ENCODE peak calls at places on chromosomes 5 and 9, in six cellular contexts. H, L, D, C, Z and U are unnamed samples.

GRCh38 chr5:141618030-141618803 is 583 bp downstream of the DIAPH1 start:
- DNase-seq in Z (peak; percentile 62), D (no peak), H (peak; percentile 58), C (peak; percentile 75), L (peak; percentile 27), U (peak; percentile 56)

GRCh38 chr5:161169776-161170175 is 317.8 kb upstream of the ATP10B start:
- DNase-seq in Z (no peak), L (no peak), H (no peak), D (no peak), C (no peak), U (no peak)

GRCh38 chr9:126853667-126854066 is 6.8 kb upstream of the ZBTB34 start:
- DNase-seq in D (peak; percentile 64), Z (no peak), L (no peak), H (no peak), C (no peak), U (peak; percentile 65)

GRCh38 chr9:129467739-129468666 is 152.9 kb downstream of the C9orf50 start:
- DNase-seq in H (no peak), C (no peak), Z (no peak), L (no peak), D (no peak), U (no peak)

GRCh38 chr5:37565067-37565670 is 186.1 kb downstream of the WDR70 start:
- DNase-seq in H (no peak), D (peak; percentile 29), C (no peak), L (no peak), Z (no peak), U (no peak)

GRCh38 chr5:94771742-94772141 is 153.3 kb downstream of the SLF1 start:
- DNase-seq in H (no peak), Z (no peak), C (peak; percentile 2), L (no peak), D (no peak), U (no peak)

GRCh38 chr9:1738511-1739100 is 276.5 kb upstream of the SMARCA2 start:
- DNase-seq in C (no peak), L (no peak), Z (no peak), D (no peak), H (no peak), U (no peak)

GRCh38 chr5:172887735-172888134 is 53.7 kb downstream of the ERGIC1 start:
- DNase-seq in C (no peak), Z (peak; percentile 88), D (peak; percentile 88), H (peak; percentile 57), L (peak; percentile 90), U (peak; percentile 87)

GRCh38 chr9:133135193-133135745 is 14.2 kb upstream of the RALGDS start:
- DNase-seq in Z (peak; percentile 64), C (no peak), H (peak; percentile 55), L (peak; percentile 88), D (peak; percentile 88), U (peak; percentile 96)

GRCh38 chr9:98905015-98905414 is 38.7 kb upstream of the COL15A1 start:
- DNase-seq in C (no peak), D (no peak), L (no peak), Z (no peak), H (no peak), U (no peak)

GRCh38 chr5:143120460-143121134 is 282.9 kb downstream of the NR3C1 start:
- DNase-seq in L (no peak), Z (no peak), C (no peak), H (peak; percentile 36), D (no peak), U (no peak)

GRCh38 chr5:38718874-38719391 is 126.9 kb upstream of the OSMR start:
- DNase-seq in H (no peak), Z (peak; percentile 16), C (no peak), D (peak; percentile 67), L (peak; percentile 53), U (no peak)

GRCh38 chr9:89351584-89351983 is 33.3 kb downstream of the SECISBP2 start:
- DNase-seq in D (no peak), Z (no peak), H (peak; percentile 31), C (no peak), L (no peak), U (no peak)